ENCODE peak calls at places on chromosomes 7 and 10, in seven cellular contexts. Z is HepG2, H is hepatocyte, G is HCT116, S is GM23338, Q is fibroblast of lung, L is GM23248. N is an unnamed sample.
A peak's percentile ranks its signal among the peaks of the same experiment; 100 is the strongest.

GRCh38 chr10:79239275-79239779 is 107.9 kb upstream of the PPIF start:
- DNase-seq in Z (no peak), H (peak; percentile 72), G (no peak), S (peak; percentile 67), Q (peak; percentile 76), L (peak; percentile 86), N (peak; percentile 73)

GRCh38 chr10:102410427-102411073 is 8.0 kb downstream of the PSD start:
- DNase-seq in Z (no peak), H (peak; percentile 73), G (no peak), S (peak; percentile 80), Q (peak; percentile 28), L (peak; percentile 31), N (no peak)

GRCh38 chr10:47449102-47449978 is 34.6 kb downstream of the ANXA8 start:
- DNase-seq in Z (no peak), H (no peak), G (no peak), S (no peak), Q (no peak), L (no peak), N (no peak)

GRCh38 chr7:135193615-135194081 is 17.7 kb downstream of the WDR91 start:
- DNase-seq in Z (peak; percentile 40), H (no peak), G (no peak), S (no peak), Q (peak; percentile 98), L (peak; percentile 77), N (peak; percentile 87)

GRCh38 chr7:143288836-143289235 is 685 bp downstream of the CASP2 start:
- DNase-seq in Z (no peak), H (no peak), G (no peak), S (peak; percentile 19), Q (peak; percentile 36), L (peak; percentile 70), N (peak; percentile 9)

GRCh38 chr10:114356786-114357588 is 47.3 kb downstream of the AFAP1L2 start:
- DNase-seq in Z (no peak), H (no peak), G (no peak), S (no peak), Q (peak; percentile 93), L (peak; percentile 7), N (peak; percentile 72)

GRCh38 chr7:91940171-91940570 is 491 bp upstream of the AKAP9 start:
- DNase-seq in Z (peak; percentile 14), H (peak; percentile 43), G (no peak), S (peak; percentile 70), Q (peak; percentile 32), L (peak; percentile 55), N (no peak)

GRCh38 chr7:156155988-156156733 is 343.9 kb upstream of the SHH start:
- DNase-seq in Z (no peak), H (no peak), G (no peak), S (no peak), Q (no peak), L (no peak), N (no peak)

GRCh38 chr7:128174391-128174790 is 66.7 kb upstream of the LEP start:
- DNase-seq in Z (no peak), H (no peak), G (no peak), S (no peak), Q (no peak), L (no peak), N (no peak)

GRCh38 chr7:17186745-17187144 is 111.7 kb upstream of the AHR start:
- DNase-seq in Z (no peak), H (no peak), G (no peak), S (no peak), Q (no peak), L (no peak), N (no peak)

GRCh38 chr7:80095545-80095944 is 39.1 kb upstream of the GNAI1 start:
- DNase-seq in Z (no peak), H (no peak), G (no peak), S (peak; percentile 23), Q (no peak), L (peak; percentile 59), N (no peak)

GRCh38 chr7:27163776-27164380 is 1.5 kb downstream of the HOXA9 start:
- DNase-seq in Z (no peak), H (no peak), G (no peak), S (no peak), Q (no peak), L (peak; percentile 42), N (peak; percentile 27)

DNA sequence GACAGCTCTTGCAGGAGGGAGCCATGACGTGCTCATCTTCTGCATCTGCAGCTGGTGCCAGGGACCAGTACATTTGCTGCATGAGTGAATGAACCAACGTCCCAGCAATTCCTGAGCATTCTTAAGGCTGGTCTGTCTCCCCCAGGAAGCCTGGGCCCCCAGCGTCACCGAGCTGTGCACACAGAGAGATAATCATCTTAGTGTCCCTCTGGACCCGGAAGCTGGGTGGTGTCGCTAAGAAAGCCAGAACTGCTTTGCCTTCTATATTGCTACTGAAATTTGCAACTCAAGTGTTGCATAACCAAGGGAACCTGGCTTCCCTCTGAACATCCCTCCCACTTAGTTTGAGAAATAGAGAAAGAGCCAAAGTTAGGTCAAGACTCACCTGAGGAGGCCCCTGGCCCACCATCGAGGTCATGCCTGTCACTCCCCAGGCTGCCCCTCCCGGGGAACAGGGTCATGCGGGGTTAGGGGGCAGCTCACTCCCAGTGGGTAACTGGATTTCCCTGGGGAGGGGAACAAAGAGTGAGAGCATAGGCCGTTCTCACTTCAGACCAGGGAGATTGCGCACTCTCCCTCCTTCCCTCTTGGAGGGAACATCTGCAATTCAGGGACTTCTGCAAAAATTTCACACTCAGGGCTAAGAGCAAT is 221.6 kb downstream of the ARHGAP12 start:
- DNase-seq in Z (no peak), H (peak; percentile 26), G (no peak), S (no peak), Q (no peak), L (peak; percentile 49), N (no peak)
- H3K79me2 ChIP-seq in Z (no peaks in the 10 kb centered on the region), H (no peaks in the 10 kb centered on the region), G (no peaks in the 10 kb centered on the region), S (no peaks in the 10 kb centered on the region), Q (no peaks in the 10 kb centered on the region), L (no peaks in the 10 kb centered on the region), N (no peaks in the 10 kb centered on the region)

DNA sequence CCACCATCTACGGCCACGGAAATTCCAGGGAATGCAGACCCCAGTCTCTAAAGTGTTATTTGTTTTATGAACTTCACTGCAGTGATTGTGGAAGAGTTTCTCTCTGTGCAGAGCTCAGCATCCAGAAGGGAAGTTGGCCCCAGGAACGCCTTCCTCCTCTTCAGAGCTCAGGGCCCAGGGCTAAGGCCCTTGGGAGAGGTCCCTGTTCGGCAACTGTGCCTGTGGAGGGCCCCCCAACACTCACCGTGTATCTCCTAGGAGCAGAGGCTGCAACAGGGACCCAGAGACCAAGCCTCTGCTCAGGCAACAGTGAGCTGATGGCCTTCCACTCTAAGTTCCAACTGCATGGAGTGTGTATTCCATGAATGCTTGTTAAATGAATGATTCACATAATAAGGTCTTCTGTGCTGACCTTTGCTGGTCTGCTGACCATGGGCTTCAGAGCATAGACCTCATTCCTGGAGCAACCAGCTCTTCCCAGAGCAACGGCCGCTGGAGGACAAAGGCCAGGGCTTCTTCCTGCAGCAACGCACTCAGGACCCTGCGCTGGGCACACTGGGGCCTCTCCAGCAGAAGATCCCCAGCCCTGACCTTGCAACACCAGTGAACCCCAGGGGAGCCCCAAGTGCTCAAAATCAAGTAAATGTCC is 7.7 kb downstream of the DIP2C start:
- DNase-seq in Z (peak; percentile 33), H (no peak), G (no peak), S (no peak), Q (peak; percentile 52), L (peak; percentile 30), N (no peak)
- H3K79me2 ChIP-seq in Z (peaks cover 11% of the 10 kb centered on the region), H (peaks cover 87% of the 10 kb centered on the region), G (peaks cover 34% of the 10 kb centered on the region), S (peaks cover 70% of the 10 kb centered on the region), Q (peaks cover 70% of the 10 kb centered on the region), L (peaks cover 80% of the 10 kb centered on the region), N (no peaks in the 10 kb centered on the region)

GRCh38 chr10:124068929-124069328 is 24.5 kb downstream of the CHST15 start:
- DNase-seq in Z (no peak), H (no peak), G (no peak), S (no peak), Q (no peak), L (no peak), N (peak; percentile 76)
- H3K79me2 ChIP-seq in Z (peaks cover 86% of the 10 kb centered on the region), H (no peaks in the 10 kb centered on the region), G (peaks cover 60% of the 10 kb centered on the region), S (peaks cover 3% of the 10 kb centered on the region), Q (no peaks in the 10 kb centered on the region), L (no peaks in the 10 kb centered on the region), N (peaks cover 81% of the 10 kb centered on the region)

DNA sequence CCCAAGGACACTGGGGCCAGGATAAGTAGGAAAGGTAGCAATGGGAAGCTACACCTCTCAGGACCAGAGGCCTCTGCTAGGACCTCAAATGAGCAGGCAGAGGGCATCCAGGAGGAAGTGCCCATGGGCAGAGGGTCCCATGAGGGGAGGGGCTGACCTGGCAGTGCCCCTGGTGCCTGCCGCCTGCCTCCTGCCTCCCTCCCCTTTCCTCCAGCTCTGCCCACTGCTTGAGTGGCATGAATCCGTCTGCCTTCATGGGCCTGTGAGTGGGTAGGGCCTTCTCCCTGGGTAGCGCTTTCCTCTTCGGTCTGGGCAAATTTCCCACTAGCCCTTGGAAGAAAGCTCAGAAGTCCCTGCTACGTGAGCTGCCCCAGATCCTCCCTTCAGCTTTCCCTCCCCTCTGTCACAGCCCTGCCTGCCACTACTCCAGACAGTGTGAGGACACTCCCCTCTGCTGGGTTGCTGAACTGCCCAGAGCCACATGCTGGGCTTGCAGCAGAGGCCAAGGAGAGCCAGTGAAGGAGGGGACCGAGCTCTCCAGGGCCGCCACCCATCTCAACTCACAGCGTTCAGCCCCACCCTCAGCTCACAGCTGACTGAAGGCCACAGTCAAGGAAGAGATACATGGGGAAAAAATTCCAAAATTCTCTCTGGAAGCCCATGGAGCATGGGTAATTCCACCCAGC is 141.4 kb downstream of the ARHGAP22 start:
- DNase-seq in Z (no peak), H (peak; percentile 46), G (no peak), S (no peak), Q (no peak), L (peak; percentile 46), N (no peak)
- H3K79me2 ChIP-seq in Z (no peaks in the 10 kb centered on the region), H (no peaks in the 10 kb centered on the region), G (no peaks in the 10 kb centered on the region), S (no peaks in the 10 kb centered on the region), Q (peaks cover 19% of the 10 kb centered on the region), L (peaks cover 35% of the 10 kb centered on the region), N (peaks cover 26% of the 10 kb centered on the region)

DNA sequence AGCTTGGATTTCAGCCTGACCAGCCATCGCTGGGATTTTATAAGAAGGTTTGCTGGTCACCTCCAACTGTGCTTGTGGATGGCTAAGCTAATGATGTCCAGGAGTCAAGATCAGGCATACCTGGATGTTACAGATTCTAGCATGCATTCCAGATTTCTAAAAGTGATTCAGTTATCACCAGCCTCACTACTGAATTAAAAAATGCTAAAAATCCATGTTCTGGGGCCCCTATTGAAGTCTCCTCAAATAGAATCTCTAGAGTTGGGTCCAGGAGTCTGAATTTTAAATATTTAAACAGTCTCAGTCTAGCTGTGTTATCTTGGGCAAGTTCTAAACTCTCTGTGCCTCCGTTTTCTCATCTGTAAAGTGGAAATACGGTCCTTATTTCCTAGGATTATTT is 5.0 kb downstream of the ARID5B start:
- DNase-seq in Z (no peak), H (no peak), G (no peak), S (no peak), Q (no peak), L (no peak), N (no peak)
- H3K79me2 ChIP-seq in Z (peaks cover 88% of the 10 kb centered on the region), H (peaks cover 91% of the 10 kb centered on the region), G (peaks cover 3% of the 10 kb centered on the region), S (no peaks in the 10 kb centered on the region), Q (peaks cover 92% of the 10 kb centered on the region), L (peaks cover 88% of the 10 kb centered on the region), N (peaks cover 50% of the 10 kb centered on the region)